ENCODE peak calls at places on chromosome 14, in six cellular contexts. T is left ventricle myocardium inferior, A is T-helper 17 cell, P is nephron progenitor cell, E is HepG2, U is astrocyte. J is an unnamed sample.

GRCh38 chr14:101224356-101225115 is 321.0 kb upstream of the RTL1 start:
- DNase-seq in T (no peak), A (no peak), P (no peak), E (no peak), U (no peak), J (no peak)

GRCh38 chr14:101191882-101192660 is 288.5 kb upstream of the RTL1 start:
- DNase-seq in T (no peak), A (no peak), P (no peak), E (no peak), U (no peak), J (peak; percentile 70)

GRCh38 chr14:105168496-105168978 is at the start of gene JAG2:
- DNase-seq in T (peak; percentile 67), A (peak; percentile 33), P (peak; percentile 66), E (no peak), U (peak; percentile 19), J (no peak)

GRCh38 chr14:100392266-100392850 is 69.2 kb downstream of the SLC25A47 start:
- DNase-seq in T (no peak), A (no peak), P (no peak), E (no peak), U (no peak), J (no peak)

GRCh38 chr14:68279777-68280233 is 460.2 kb downstream of the RAD51B start:
- DNase-seq in T (no peak), A (no peak), P (no peak), E (no peak), U (no peak), J (no peak)

GRCh38 chr14:97878206-97878605 is 1081.0 kb downstream of the VRK1 start:
- DNase-seq in T (peak; percentile 19), A (no peak), P (no peak), E (no peak), U (no peak), J (no peak)

GRCh38 chr14:103736546-103737431 is 21.2 kb downstream of the ZFYVE21 start:
- DNase-seq in T (no peak), A (no peak), P (no peak), E (no peak), U (no peak), J (peak; percentile 38)

GRCh38 chr14:33332497-33332896 is 393.8 kb downstream of the NPAS3 start:
- DNase-seq in T (no peak), A (no peak), P (no peak), E (no peak), U (no peak), J (no peak)

GRCh38 chr14:81450100-81450531 is 50.0 kb upstream of the STON2 start:
- DNase-seq in T (peak; percentile 72), A (no peak), P (no peak), E (no peak), U (peak; percentile 32), J (no peak)

GRCh38 chr14:104431929-104432541 is 147.5 kb upstream of the C14orf180 start:
- DNase-seq in T (no peak), A (no peak), P (no peak), E (no peak), U (no peak), J (peak; percentile 68)

GRCh38 chr14:104443391-104444158 is 136.0 kb upstream of the C14orf180 start:
- DNase-seq in T (no peak), A (no peak), P (no peak), E (no peak), U (no peak), J (peak; percentile 74)

J was measured in cardiac septum.